ENCODE peak calls at places on chromosomes 11 and 22, in eight cellular contexts. One of them, this sample, is unnamed.

GRCh38 chr22:27885977-27886842 is 32.8 kb downstream of the PITPNB start:
- DNase-seq in stomach: peak
- DNase-seq in endothelial cell of umbilical vein: peak
- DNase-seq in IMR-90: peak
- DNase-seq in A549: peak
- DNase-seq in ovary: no peak
- DNase-seq in right lobe of liver: no peak
- DNase-seq in breast epithelium: no peak
- DNase-seq in this sample: no peak

GRCh38 chr11:1694846-1695547 is 2.0 kb upstream of the KRTAP5-6 start:
- DNase-seq in stomach: no peak
- DNase-seq in endothelial cell of umbilical vein: no peak
- DNase-seq in IMR-90: no peak
- DNase-seq in A549: no peak
- DNase-seq in ovary: no peak
- DNase-seq in right lobe of liver: no peak
- DNase-seq in breast epithelium: no peak
- DNase-seq in this sample: no peak

GRCh38 chr22:46071451-46072029 is 78.8 kb upstream of the PPARA start:
- DNase-seq in stomach: peak
- DNase-seq in endothelial cell of umbilical vein: peak
- DNase-seq in IMR-90: peak
- DNase-seq in A549: no peak
- DNase-seq in ovary: no peak
- DNase-seq in right lobe of liver: peak
- DNase-seq in breast epithelium: peak
- DNase-seq in this sample: no peak

GRCh38 chr11:106161775-106162174 is 84.3 kb downstream of the AASDHPPT start:
- DNase-seq in stomach: no peak
- DNase-seq in endothelial cell of umbilical vein: no peak
- DNase-seq in IMR-90: no peak
- DNase-seq in A549: no peak
- DNase-seq in ovary: no peak
- DNase-seq in right lobe of liver: no peak
- DNase-seq in breast epithelium: no peak
- DNase-seq in this sample: no peak

GRCh38 chr22:48740731-48741405 is 1086.8 kb downstream of the BRD1 start:
- DNase-seq in stomach: peak
- DNase-seq in endothelial cell of umbilical vein: no peak
- DNase-seq in IMR-90: no peak
- DNase-seq in A549: no peak
- DNase-seq in ovary: peak
- DNase-seq in right lobe of liver: peak
- DNase-seq in breast epithelium: no peak
- DNase-seq in this sample: no peak

GRCh38 chr11:134231958-134232674 is 7.6 kb downstream of the VPS26B start:
- DNase-seq in stomach: no peak
- DNase-seq in endothelial cell of umbilical vein: no peak
- DNase-seq in IMR-90: no peak
- DNase-seq in A549: no peak
- DNase-seq in ovary: no peak
- DNase-seq in right lobe of liver: no peak
- DNase-seq in breast epithelium: no peak
- DNase-seq in this sample: no peak

GRCh38 chr22:21726650-21727049 is 8.9 kb downstream of the YPEL1 start:
- DNase-seq in stomach: no peak
- DNase-seq in endothelial cell of umbilical vein: no peak
- DNase-seq in IMR-90: no peak
- DNase-seq in A549: peak
- DNase-seq in ovary: no peak
- DNase-seq in right lobe of liver: no peak
- DNase-seq in breast epithelium: no peak
- DNase-seq in this sample: no peak

GRCh38 chr22:30611197-30611596 is 4.2 kb downstream of the TCN2 start:
- DNase-seq in stomach: no peak
- DNase-seq in endothelial cell of umbilical vein: no peak
- DNase-seq in IMR-90: peak
- DNase-seq in A549: no peak
- DNase-seq in ovary: no peak
- DNase-seq in right lobe of liver: no peak
- DNase-seq in breast epithelium: no peak
- DNase-seq in this sample: no peak

GRCh38 chr11:93857413-93858185 is 7.2 kb upstream of the VSTM5 start:
- DNase-seq in stomach: no peak
- DNase-seq in endothelial cell of umbilical vein: peak
- DNase-seq in IMR-90: no peak
- DNase-seq in A549: no peak
- DNase-seq in ovary: no peak
- DNase-seq in right lobe of liver: no peak
- DNase-seq in breast epithelium: no peak
- DNase-seq in this sample: no peak

GRCh38 chr11:34052036-34052607 is 591 bp downstream of the CAPRIN1 start:
- DNase-seq in stomach: peak
- DNase-seq in endothelial cell of umbilical vein: peak
- DNase-seq in IMR-90: peak
- DNase-seq in A549: peak
- DNase-seq in ovary: peak
- DNase-seq in right lobe of liver: peak
- DNase-seq in breast epithelium: peak
- DNase-seq in this sample: peak

GRCh38 chr11:30432716-30433115 is 109.8 kb downstream of the ARL14EP start:
- DNase-seq in stomach: no peak
- DNase-seq in endothelial cell of umbilical vein: no peak
- DNase-seq in IMR-90: no peak
- DNase-seq in A549: no peak
- DNase-seq in ovary: no peak
- DNase-seq in right lobe of liver: no peak
- DNase-seq in breast epithelium: no peak
- DNase-seq in this sample: no peak

GRCh38 chr22:46027219-46028068 is 50.5 kb upstream of the WNT7B start:
- DNase-seq in stomach: peak
- DNase-seq in endothelial cell of umbilical vein: no peak
- DNase-seq in IMR-90: no peak
- DNase-seq in A549: no peak
- DNase-seq in ovary: peak
- DNase-seq in right lobe of liver: peak
- DNase-seq in breast epithelium: no peak
- DNase-seq in this sample: no peak

GRCh38 chr22:46660604-46661201 is 40.5 kb downstream of the GRAMD4 start:
- DNase-seq in stomach: peak
- DNase-seq in endothelial cell of umbilical vein: no peak
- DNase-seq in IMR-90: no peak
- DNase-seq in A549: no peak
- DNase-seq in ovary: no peak
- DNase-seq in right lobe of liver: peak
- DNase-seq in breast epithelium: peak
- DNase-seq in this sample: no peak

GRCh38 chr11:95302211-95302610 is 71.2 kb upstream of the SESN3 start:
- DNase-seq in stomach: no peak
- DNase-seq in endothelial cell of umbilical vein: no peak
- DNase-seq in IMR-90: no peak
- DNase-seq in A549: no peak
- DNase-seq in ovary: no peak
- DNase-seq in right lobe of liver: no peak
- DNase-seq in breast epithelium: no peak
- DNase-seq in this sample: no peak

GRCh38 chr22:23071163-23072034 is 1.1 kb downstream of the GNAZ start:
- DNase-seq in stomach: no peak
- DNase-seq in endothelial cell of umbilical vein: no peak
- DNase-seq in IMR-90: no peak
- DNase-seq in A549: no peak
- DNase-seq in ovary: peak
- DNase-seq in right lobe of liver: peak
- DNase-seq in breast epithelium: no peak
- DNase-seq in this sample: no peak

GRCh38 chr22:23069502-23070357 is 589 bp upstream of the GNAZ start:
- DNase-seq in stomach: peak
- DNase-seq in endothelial cell of umbilical vein: peak
- DNase-seq in IMR-90: peak
- DNase-seq in A549: peak
- DNase-seq in ovary: peak
- DNase-seq in right lobe of liver: peak
- DNase-seq in breast epithelium: peak
- DNase-seq in this sample: peak

GRCh38 chr22:23068832-23069385 is 1.4 kb upstream of the GNAZ start:
- DNase-seq in stomach: no peak
- DNase-seq in endothelial cell of umbilical vein: no peak
- DNase-seq in IMR-90: no peak
- DNase-seq in A549: no peak
- DNase-seq in ovary: peak
- DNase-seq in right lobe of liver: no peak
- DNase-seq in breast epithelium: no peak
- DNase-seq in this sample: no peak

GRCh38 chr22:23072035-23072910 is 2.0 kb downstream of the GNAZ start:
- DNase-seq in stomach: no peak
- DNase-seq in endothelial cell of umbilical vein: no peak
- DNase-seq in IMR-90: peak
- DNase-seq in A549: no peak
- DNase-seq in ovary: peak
- DNase-seq in right lobe of liver: peak
- DNase-seq in breast epithelium: no peak
- DNase-seq in this sample: no peak

DNA sequence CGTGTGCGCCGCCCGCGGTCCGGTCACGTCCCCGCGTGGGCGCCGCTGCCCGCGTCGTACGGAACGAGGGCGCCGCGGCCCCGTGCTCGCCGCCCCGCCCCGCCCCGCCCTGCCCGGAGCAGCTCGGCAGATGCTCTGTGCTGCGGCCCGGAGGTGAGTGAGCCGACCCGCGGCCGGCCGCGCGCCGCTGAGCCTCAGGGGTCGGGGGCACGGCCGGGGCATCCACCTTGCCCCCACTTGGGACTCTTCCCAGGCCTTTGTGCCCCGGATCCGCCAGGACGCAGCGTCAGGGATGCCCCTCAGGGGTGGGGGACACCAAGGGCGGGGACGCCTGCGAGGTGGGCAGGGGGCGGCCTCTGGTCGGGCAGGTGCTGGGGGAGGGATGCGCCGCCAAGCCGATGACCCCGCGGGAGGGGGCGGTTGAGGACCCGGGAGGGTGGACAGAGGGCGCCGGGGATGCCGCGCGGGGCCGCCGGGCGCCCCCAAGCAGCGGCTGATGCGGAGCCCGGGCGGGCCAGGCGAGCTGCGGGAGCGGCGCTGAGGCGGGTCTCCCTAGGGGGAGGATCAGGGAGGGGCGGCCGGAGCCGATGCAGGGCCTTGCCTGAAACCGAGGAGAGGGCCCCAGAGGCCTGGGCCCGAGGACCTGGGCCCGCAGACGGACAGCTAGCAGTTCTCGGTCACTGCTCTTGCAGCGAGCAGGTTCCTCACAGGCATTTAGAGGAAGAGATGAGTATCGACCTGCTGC is at the start of gene GNAZ:
- DNase-seq in stomach: no peak
- DNase-seq in endothelial cell of umbilical vein: no peak
- DNase-seq in IMR-90: no peak
- DNase-seq in A549: no peak
- DNase-seq in ovary: peak
- DNase-seq in right lobe of liver: peak
- DNase-seq in breast epithelium: no peak
- DNase-seq in this sample: no peak
- H3K27ac ChIP-seq in stomach: peak
- H3K27ac ChIP-seq in endothelial cell of umbilical vein: no peak
- H3K27ac ChIP-seq in IMR-90: no peak
- H3K27ac ChIP-seq in A549: peak
- H3K27ac ChIP-seq in ovary: peak
- H3K27ac ChIP-seq in right lobe of liver: no peak
- H3K27ac ChIP-seq in breast epithelium: no peak
- H3K27ac ChIP-seq in this sample: peak

GRCh38 chr22:42074153-42074750 is at the start of gene PHETA2:
- DNase-seq in stomach: peak
- DNase-seq in endothelial cell of umbilical vein: peak
- DNase-seq in IMR-90: peak
- DNase-seq in A549: no peak
- DNase-seq in ovary: peak
- DNase-seq in right lobe of liver: no peak
- DNase-seq in breast epithelium: peak
- DNase-seq in this sample: no peak
- TF ChIP-seq POLR2A in stomach: no peak
- TF ChIP-seq POLR2A in endothelial cell of umbilical vein: peak
- TF ChIP-seq POLR2A in IMR-90: peak
- TF ChIP-seq POLR2A in A549: no peak
- TF ChIP-seq POLR2A in ovary: no peak
- TF ChIP-seq POLR2A in right lobe of liver: no peak
- TF ChIP-seq POLR2A in breast epithelium: no peak
- TF ChIP-seq POLR2A in this sample: no peak

DNA sequence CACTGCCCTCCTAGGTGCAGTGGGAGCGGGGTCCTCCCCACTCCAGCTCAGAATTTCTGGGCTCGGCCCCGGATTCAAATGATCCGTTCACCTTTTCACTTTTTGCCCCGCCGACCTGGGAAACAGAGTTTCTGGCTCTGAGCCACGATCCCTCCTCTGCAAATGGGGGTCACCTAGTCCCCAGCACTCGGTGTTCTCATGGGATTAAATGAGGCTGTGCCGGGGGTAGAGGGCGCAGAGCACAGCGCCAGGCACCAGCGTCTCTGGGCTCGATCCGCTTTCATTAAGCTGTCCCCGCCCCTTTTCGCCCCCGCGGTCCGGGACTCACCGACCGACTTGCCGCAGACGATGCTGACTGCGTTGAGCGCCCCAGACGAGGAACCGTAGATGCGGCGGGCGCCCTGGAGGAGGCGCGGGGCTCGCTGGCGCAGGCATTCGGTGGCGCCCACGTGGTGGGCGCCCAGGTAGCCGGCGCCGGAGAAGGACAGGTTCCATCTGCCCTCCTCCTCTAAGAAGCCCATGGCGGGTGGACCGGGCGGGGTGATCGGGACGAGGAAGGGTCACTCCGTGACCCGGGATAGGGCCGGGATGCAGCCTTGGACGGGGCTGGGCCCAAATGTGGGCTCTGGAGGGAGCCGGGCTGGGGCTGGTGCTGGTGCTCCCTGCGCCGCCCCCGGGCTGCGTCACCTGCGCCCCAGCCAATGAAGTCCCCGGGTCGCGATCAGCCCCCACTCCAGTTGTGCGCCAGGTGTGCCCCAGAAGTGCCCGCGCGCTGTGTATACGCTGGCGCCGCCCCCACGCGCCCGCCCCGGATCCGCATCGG is at the start of gene PNPLA5:
- DNase-seq in stomach: no peak
- DNase-seq in endothelial cell of umbilical vein: no peak
- DNase-seq in IMR-90: peak
- DNase-seq in A549: no peak
- DNase-seq in ovary: no peak
- DNase-seq in right lobe of liver: peak
- DNase-seq in breast epithelium: no peak
- DNase-seq in this sample: no peak
- H3K4me3 ChIP-seq in stomach: peak
- H3K4me3 ChIP-seq in endothelial cell of umbilical vein: no peak
- H3K4me3 ChIP-seq in IMR-90: peak
- H3K4me3 ChIP-seq in A549: peak
- H3K4me3 ChIP-seq in ovary: no peak
- H3K4me3 ChIP-seq in right lobe of liver: no peak
- H3K4me3 ChIP-seq in breast epithelium: peak
- H3K4me3 ChIP-seq in this sample: peak

DNA sequence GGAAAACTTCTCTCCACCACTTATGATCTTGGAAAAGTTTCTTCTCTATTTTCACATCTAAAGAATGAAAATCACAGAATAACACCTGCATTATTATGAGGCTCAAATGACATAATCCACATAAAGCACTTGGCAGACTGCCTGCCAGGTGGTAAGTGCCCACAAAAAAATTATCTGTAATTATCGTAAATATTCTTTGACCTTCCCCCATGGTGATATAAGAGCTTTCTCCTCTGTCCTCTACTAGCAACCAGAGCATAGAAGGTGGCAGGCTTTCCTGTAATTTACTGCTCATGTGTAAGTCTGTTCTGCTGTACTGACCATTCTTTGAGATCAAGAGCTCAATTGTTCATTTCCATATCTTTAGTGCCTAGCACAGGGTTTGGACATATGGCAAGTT is 51.7 kb upstream of the EED start:
- DNase-seq in stomach: no peak
- DNase-seq in endothelial cell of umbilical vein: no peak
- DNase-seq in IMR-90: no peak
- DNase-seq in A549: no peak
- DNase-seq in ovary: no peak
- DNase-seq in right lobe of liver: no peak
- DNase-seq in breast epithelium: no peak
- DNase-seq in this sample: no peak
- H3K27ac ChIP-seq in stomach: no peak
- H3K27ac ChIP-seq in endothelial cell of umbilical vein: peak
- H3K27ac ChIP-seq in IMR-90: no peak
- H3K27ac ChIP-seq in A549: peak
- H3K27ac ChIP-seq in ovary: no peak
- H3K27ac ChIP-seq in right lobe of liver: peak
- H3K27ac ChIP-seq in breast epithelium: peak
- H3K27ac ChIP-seq in this sample: peak